ENCODE peak calls at places on chromosomes 1 and 21, in ten cellular contexts. One of them, this sample, is unnamed.

GRCh38 chr1:20174937-20175666 is 10.8 kb upstream of the UBXN10 start:
- DNase-seq in stimulated activated CD4-positive, alpha-beta T cell treated with anti-CD3 and anti-CD28 coated beads, Interleukin-2, amount 100 ng/mL, for 4 hours: no peak
- DNase-seq in cardiac fibroblast: no peak
- DNase-seq in hepatocyte: no peak
- DNase-seq in neural progenitor cell: no peak
- DNase-seq in prostate gland: no peak
- DNase-seq in astrocyte of the spinal cord: no peak
- DNase-seq in colonic mucosa: no peak
- DNase-seq in fibroblast of mammary gland: peak
- DNase-seq in naive thymus-derived CD8-positive, alpha-beta T cell: no peak
- DNase-seq in this sample: no peak

GRCh38 chr1:95023399-95024050 is 49.2 kb downstream of the ALG14 start:
- DNase-seq in stimulated activated CD4-positive, alpha-beta T cell treated with anti-CD3 and anti-CD28 coated beads, Interleukin-2, amount 100 ng/mL, for 4 hours: no peak
- DNase-seq in cardiac fibroblast: peak
- DNase-seq in hepatocyte: no peak
- DNase-seq in neural progenitor cell: no peak
- DNase-seq in prostate gland: no peak
- DNase-seq in astrocyte of the spinal cord: peak
- DNase-seq in colonic mucosa: no peak
- DNase-seq in fibroblast of mammary gland: peak
- DNase-seq in naive thymus-derived CD8-positive, alpha-beta T cell: no peak
- DNase-seq in this sample: no peak

GRCh38 chr21:15495965-15496364 is 233.8 kb upstream of the USP25 start:
- DNase-seq in stimulated activated CD4-positive, alpha-beta T cell treated with anti-CD3 and anti-CD28 coated beads, Interleukin-2, amount 100 ng/mL, for 4 hours: no peak
- DNase-seq in cardiac fibroblast: peak
- DNase-seq in hepatocyte: no peak
- DNase-seq in neural progenitor cell: no peak
- DNase-seq in prostate gland: no peak
- DNase-seq in astrocyte of the spinal cord: peak
- DNase-seq in colonic mucosa: no peak
- DNase-seq in fibroblast of mammary gland: peak
- DNase-seq in naive thymus-derived CD8-positive, alpha-beta T cell: no peak
- DNase-seq in this sample: no peak

GRCh38 chr1:203307690-203308126 is 2.4 kb downstream of the BTG2 start:
- DNase-seq in stimulated activated CD4-positive, alpha-beta T cell treated with anti-CD3 and anti-CD28 coated beads, Interleukin-2, amount 100 ng/mL, for 4 hours: no peak
- DNase-seq in cardiac fibroblast: no peak
- DNase-seq in hepatocyte: no peak
- DNase-seq in neural progenitor cell: peak
- DNase-seq in prostate gland: no peak
- DNase-seq in astrocyte of the spinal cord: no peak
- DNase-seq in colonic mucosa: no peak
- DNase-seq in fibroblast of mammary gland: no peak
- DNase-seq in naive thymus-derived CD8-positive, alpha-beta T cell: no peak
- DNase-seq in this sample: no peak

GRCh38 chr1:64150266-64150665 is 53.2 kb upstream of the UBE2U start:
- DNase-seq in stimulated activated CD4-positive, alpha-beta T cell treated with anti-CD3 and anti-CD28 coated beads, Interleukin-2, amount 100 ng/mL, for 4 hours: no peak
- DNase-seq in cardiac fibroblast: peak
- DNase-seq in hepatocyte: no peak
- DNase-seq in neural progenitor cell: no peak
- DNase-seq in prostate gland: no peak
- DNase-seq in astrocyte of the spinal cord: no peak
- DNase-seq in colonic mucosa: no peak
- DNase-seq in fibroblast of mammary gland: no peak
- DNase-seq in naive thymus-derived CD8-positive, alpha-beta T cell: no peak
- DNase-seq in this sample: no peak

GRCh38 chr1:18637962-18638817 is 7.5 kb downstream of the PAX7 start:
- DNase-seq in stimulated activated CD4-positive, alpha-beta T cell treated with anti-CD3 and anti-CD28 coated beads, Interleukin-2, amount 100 ng/mL, for 4 hours: no peak
- DNase-seq in cardiac fibroblast: no peak
- DNase-seq in hepatocyte: no peak
- DNase-seq in neural progenitor cell: no peak
- DNase-seq in prostate gland: no peak
- DNase-seq in astrocyte of the spinal cord: no peak
- DNase-seq in colonic mucosa: no peak
- DNase-seq in fibroblast of mammary gland: no peak
- DNase-seq in naive thymus-derived CD8-positive, alpha-beta T cell: no peak
- DNase-seq in this sample: no peak

GRCh38 chr1:27521336-27522147 is 31.6 kb upstream of the WASF2 start:
- DNase-seq in stimulated activated CD4-positive, alpha-beta T cell treated with anti-CD3 and anti-CD28 coated beads, Interleukin-2, amount 100 ng/mL, for 4 hours: peak
- DNase-seq in cardiac fibroblast: no peak
- DNase-seq in hepatocyte: no peak
- DNase-seq in neural progenitor cell: no peak
- DNase-seq in prostate gland: no peak
- DNase-seq in astrocyte of the spinal cord: no peak
- DNase-seq in colonic mucosa: no peak
- DNase-seq in fibroblast of mammary gland: no peak
- DNase-seq in naive thymus-derived CD8-positive, alpha-beta T cell: peak
- DNase-seq in this sample: peak

GRCh38 chr1:203186446-203187305 is at the start of gene CHI3L1:
- DNase-seq in stimulated activated CD4-positive, alpha-beta T cell treated with anti-CD3 and anti-CD28 coated beads, Interleukin-2, amount 100 ng/mL, for 4 hours: no peak
- DNase-seq in cardiac fibroblast: peak
- DNase-seq in hepatocyte: no peak
- DNase-seq in neural progenitor cell: no peak
- DNase-seq in prostate gland: peak
- DNase-seq in astrocyte of the spinal cord: no peak
- DNase-seq in colonic mucosa: no peak
- DNase-seq in fibroblast of mammary gland: peak
- DNase-seq in naive thymus-derived CD8-positive, alpha-beta T cell: no peak
- DNase-seq in this sample: no peak

GRCh38 chr1:66575739-66576138 is 41.8 kb downstream of the SGIP1 start:
- DNase-seq in stimulated activated CD4-positive, alpha-beta T cell treated with anti-CD3 and anti-CD28 coated beads, Interleukin-2, amount 100 ng/mL, for 4 hours: no peak
- DNase-seq in cardiac fibroblast: peak
- DNase-seq in hepatocyte: peak
- DNase-seq in neural progenitor cell: no peak
- DNase-seq in prostate gland: no peak
- DNase-seq in astrocyte of the spinal cord: peak
- DNase-seq in colonic mucosa: no peak
- DNase-seq in fibroblast of mammary gland: peak
- DNase-seq in naive thymus-derived CD8-positive, alpha-beta T cell: no peak
- DNase-seq in this sample: no peak

GRCh38 chr1:98368995-98369394 is 292.5 kb upstream of the SNX7 start:
- DNase-seq in stimulated activated CD4-positive, alpha-beta T cell treated with anti-CD3 and anti-CD28 coated beads, Interleukin-2, amount 100 ng/mL, for 4 hours: no peak
- DNase-seq in cardiac fibroblast: no peak
- DNase-seq in hepatocyte: no peak
- DNase-seq in neural progenitor cell: no peak
- DNase-seq in prostate gland: no peak
- DNase-seq in astrocyte of the spinal cord: no peak
- DNase-seq in colonic mucosa: no peak
- DNase-seq in fibroblast of mammary gland: no peak
- DNase-seq in naive thymus-derived CD8-positive, alpha-beta T cell: no peak
- DNase-seq in this sample: no peak

GRCh38 chr1:5239911-5240310 is 585.5 kb downstream of the AJAP1 start:
- DNase-seq in stimulated activated CD4-positive, alpha-beta T cell treated with anti-CD3 and anti-CD28 coated beads, Interleukin-2, amount 100 ng/mL, for 4 hours: no peak
- DNase-seq in cardiac fibroblast: no peak
- DNase-seq in hepatocyte: no peak
- DNase-seq in neural progenitor cell: no peak
- DNase-seq in prostate gland: no peak
- DNase-seq in astrocyte of the spinal cord: no peak
- DNase-seq in colonic mucosa: no peak
- DNase-seq in fibroblast of mammary gland: no peak
- DNase-seq in naive thymus-derived CD8-positive, alpha-beta T cell: no peak
- DNase-seq in this sample: no peak

GRCh38 chr1:21100496-21100895 is 76.2 kb downstream of the EIF4G3 start:
- DNase-seq in stimulated activated CD4-positive, alpha-beta T cell treated with anti-CD3 and anti-CD28 coated beads, Interleukin-2, amount 100 ng/mL, for 4 hours: no peak
- DNase-seq in cardiac fibroblast: peak
- DNase-seq in hepatocyte: no peak
- DNase-seq in neural progenitor cell: no peak
- DNase-seq in prostate gland: no peak
- DNase-seq in astrocyte of the spinal cord: no peak
- DNase-seq in colonic mucosa: no peak
- DNase-seq in fibroblast of mammary gland: peak
- DNase-seq in naive thymus-derived CD8-positive, alpha-beta T cell: no peak
- DNase-seq in this sample: no peak

GRCh38 chr1:174659823-174660222 is 212.1 kb downstream of the GPR52 start:
- DNase-seq in stimulated activated CD4-positive, alpha-beta T cell treated with anti-CD3 and anti-CD28 coated beads, Interleukin-2, amount 100 ng/mL, for 4 hours: no peak
- DNase-seq in cardiac fibroblast: peak
- DNase-seq in hepatocyte: no peak
- DNase-seq in neural progenitor cell: no peak
- DNase-seq in prostate gland: no peak
- DNase-seq in astrocyte of the spinal cord: peak
- DNase-seq in colonic mucosa: no peak
- DNase-seq in fibroblast of mammary gland: peak
- DNase-seq in naive thymus-derived CD8-positive, alpha-beta T cell: no peak
- DNase-seq in this sample: no peak

GRCh38 chr1:36816348-36816747 is 218.0 kb downstream of the GRIK3 start:
- DNase-seq in stimulated activated CD4-positive, alpha-beta T cell treated with anti-CD3 and anti-CD28 coated beads, Interleukin-2, amount 100 ng/mL, for 4 hours: no peak
- DNase-seq in cardiac fibroblast: no peak
- DNase-seq in hepatocyte: no peak
- DNase-seq in neural progenitor cell: no peak
- DNase-seq in prostate gland: no peak
- DNase-seq in astrocyte of the spinal cord: no peak
- DNase-seq in colonic mucosa: no peak
- DNase-seq in fibroblast of mammary gland: no peak
- DNase-seq in naive thymus-derived CD8-positive, alpha-beta T cell: no peak
- DNase-seq in this sample: no peak

GRCh38 chr1:201896951-201897391 is 8.3 kb downstream of the SHISA4 start:
- DNase-seq in stimulated activated CD4-positive, alpha-beta T cell treated with anti-CD3 and anti-CD28 coated beads, Interleukin-2, amount 100 ng/mL, for 4 hours: no peak
- DNase-seq in cardiac fibroblast: peak
- DNase-seq in hepatocyte: no peak
- DNase-seq in neural progenitor cell: no peak
- DNase-seq in prostate gland: no peak
- DNase-seq in astrocyte of the spinal cord: no peak
- DNase-seq in colonic mucosa: no peak
- DNase-seq in fibroblast of mammary gland: peak
- DNase-seq in naive thymus-derived CD8-positive, alpha-beta T cell: no peak
- DNase-seq in this sample: no peak

GRCh38 chr1:34739613-34740012 is 15.2 kb upstream of the GJB5 start:
- DNase-seq in stimulated activated CD4-positive, alpha-beta T cell treated with anti-CD3 and anti-CD28 coated beads, Interleukin-2, amount 100 ng/mL, for 4 hours: no peak
- DNase-seq in cardiac fibroblast: no peak
- DNase-seq in hepatocyte: no peak
- DNase-seq in neural progenitor cell: peak
- DNase-seq in prostate gland: no peak
- DNase-seq in astrocyte of the spinal cord: no peak
- DNase-seq in colonic mucosa: no peak
- DNase-seq in fibroblast of mammary gland: no peak
- DNase-seq in naive thymus-derived CD8-positive, alpha-beta T cell: no peak
- DNase-seq in this sample: peak

GRCh38 chr21:14989359-14989758 is 75.4 kb downstream of the NRIP1 start:
- DNase-seq in stimulated activated CD4-positive, alpha-beta T cell treated with anti-CD3 and anti-CD28 coated beads, Interleukin-2, amount 100 ng/mL, for 4 hours: no peak
- DNase-seq in cardiac fibroblast: peak
- DNase-seq in hepatocyte: no peak
- DNase-seq in neural progenitor cell: no peak
- DNase-seq in prostate gland: no peak
- DNase-seq in astrocyte of the spinal cord: no peak
- DNase-seq in colonic mucosa: no peak
- DNase-seq in fibroblast of mammary gland: peak
- DNase-seq in naive thymus-derived CD8-positive, alpha-beta T cell: no peak
- DNase-seq in this sample: no peak

GRCh38 chr1:48047116-48047515 is 49.9 kb upstream of the TRABD2B start:
- DNase-seq in stimulated activated CD4-positive, alpha-beta T cell treated with anti-CD3 and anti-CD28 coated beads, Interleukin-2, amount 100 ng/mL, for 4 hours: no peak
- DNase-seq in cardiac fibroblast: no peak
- DNase-seq in hepatocyte: no peak
- DNase-seq in neural progenitor cell: no peak
- DNase-seq in prostate gland: no peak
- DNase-seq in astrocyte of the spinal cord: no peak
- DNase-seq in colonic mucosa: no peak
- DNase-seq in fibroblast of mammary gland: no peak
- DNase-seq in naive thymus-derived CD8-positive, alpha-beta T cell: no peak
- DNase-seq in this sample: no peak

GRCh38 chr1:12177999-12178441 is 11.2 kb downstream of the TNFRSF1B start:
- DNase-seq in stimulated activated CD4-positive, alpha-beta T cell treated with anti-CD3 and anti-CD28 coated beads, Interleukin-2, amount 100 ng/mL, for 4 hours: peak
- DNase-seq in cardiac fibroblast: peak
- DNase-seq in hepatocyte: peak
- DNase-seq in neural progenitor cell: no peak
- DNase-seq in prostate gland: no peak
- DNase-seq in astrocyte of the spinal cord: peak
- DNase-seq in colonic mucosa: peak
- DNase-seq in fibroblast of mammary gland: peak
- DNase-seq in naive thymus-derived CD8-positive, alpha-beta T cell: peak
- DNase-seq in this sample: peak

GRCh38 chr1:197049100-197049499 is 18.0 kb downstream of the F13B start:
- DNase-seq in stimulated activated CD4-positive, alpha-beta T cell treated with anti-CD3 and anti-CD28 coated beads, Interleukin-2, amount 100 ng/mL, for 4 hours: no peak
- DNase-seq in cardiac fibroblast: no peak
- DNase-seq in hepatocyte: no peak
- DNase-seq in neural progenitor cell: no peak
- DNase-seq in prostate gland: no peak
- DNase-seq in astrocyte of the spinal cord: no peak
- DNase-seq in colonic mucosa: no peak
- DNase-seq in fibroblast of mammary gland: no peak
- DNase-seq in naive thymus-derived CD8-positive, alpha-beta T cell: no peak
- DNase-seq in this sample: no peak

GRCh38 chr1:106952766-106953165 is 103.7 kb upstream of the PRMT6 start:
- DNase-seq in stimulated activated CD4-positive, alpha-beta T cell treated with anti-CD3 and anti-CD28 coated beads, Interleukin-2, amount 100 ng/mL, for 4 hours: no peak
- DNase-seq in cardiac fibroblast: no peak
- DNase-seq in hepatocyte: no peak
- DNase-seq in neural progenitor cell: no peak
- DNase-seq in prostate gland: no peak
- DNase-seq in astrocyte of the spinal cord: no peak
- DNase-seq in colonic mucosa: no peak
- DNase-seq in fibroblast of mammary gland: peak
- DNase-seq in naive thymus-derived CD8-positive, alpha-beta T cell: no peak
- DNase-seq in this sample: no peak

GRCh38 chr1:173507205-173507846 is 30.2 kb downstream of the PRDX6 start:
- DNase-seq in stimulated activated CD4-positive, alpha-beta T cell treated with anti-CD3 and anti-CD28 coated beads, Interleukin-2, amount 100 ng/mL, for 4 hours: no peak
- DNase-seq in cardiac fibroblast: peak
- DNase-seq in hepatocyte: peak
- DNase-seq in neural progenitor cell: peak
- DNase-seq in prostate gland: no peak
- DNase-seq in astrocyte of the spinal cord: peak
- DNase-seq in colonic mucosa: no peak
- DNase-seq in fibroblast of mammary gland: peak
- DNase-seq in naive thymus-derived CD8-positive, alpha-beta T cell: no peak
- DNase-seq in this sample: no peak

GRCh38 chr1:178031856-178032320 is 62.0 kb upstream of the RASAL2 start:
- DNase-seq in stimulated activated CD4-positive, alpha-beta T cell treated with anti-CD3 and anti-CD28 coated beads, Interleukin-2, amount 100 ng/mL, for 4 hours: no peak
- DNase-seq in cardiac fibroblast: peak
- DNase-seq in hepatocyte: peak
- DNase-seq in neural progenitor cell: peak
- DNase-seq in prostate gland: peak
- DNase-seq in astrocyte of the spinal cord: peak
- DNase-seq in colonic mucosa: peak
- DNase-seq in fibroblast of mammary gland: peak
- DNase-seq in naive thymus-derived CD8-positive, alpha-beta T cell: no peak
- DNase-seq in this sample: peak

GRCh38 chr1:199041173-199041914 is 402.5 kb downstream of the PTPRC start:
- DNase-seq in stimulated activated CD4-positive, alpha-beta T cell treated with anti-CD3 and anti-CD28 coated beads, Interleukin-2, amount 100 ng/mL, for 4 hours: no peak
- DNase-seq in cardiac fibroblast: peak
- DNase-seq in hepatocyte: no peak
- DNase-seq in neural progenitor cell: no peak
- DNase-seq in prostate gland: no peak
- DNase-seq in astrocyte of the spinal cord: peak
- DNase-seq in colonic mucosa: no peak
- DNase-seq in fibroblast of mammary gland: no peak
- DNase-seq in naive thymus-derived CD8-positive, alpha-beta T cell: peak
- DNase-seq in this sample: no peak

GRCh38 chr1:207818971-207819451 is 67.2 kb downstream of the CD46 start:
- DNase-seq in stimulated activated CD4-positive, alpha-beta T cell treated with anti-CD3 and anti-CD28 coated beads, Interleukin-2, amount 100 ng/mL, for 4 hours: no peak
- DNase-seq in cardiac fibroblast: peak
- DNase-seq in hepatocyte: peak
- DNase-seq in neural progenitor cell: no peak
- DNase-seq in prostate gland: no peak
- DNase-seq in astrocyte of the spinal cord: peak
- DNase-seq in colonic mucosa: no peak
- DNase-seq in fibroblast of mammary gland: peak
- DNase-seq in naive thymus-derived CD8-positive, alpha-beta T cell: no peak
- DNase-seq in this sample: no peak

GRCh38 chr1:165408518-165408917 is 36.4 kb downstream of the RXRG start:
- DNase-seq in stimulated activated CD4-positive, alpha-beta T cell treated with anti-CD3 and anti-CD28 coated beads, Interleukin-2, amount 100 ng/mL, for 4 hours: no peak
- DNase-seq in cardiac fibroblast: peak
- DNase-seq in hepatocyte: peak
- DNase-seq in neural progenitor cell: peak
- DNase-seq in prostate gland: no peak
- DNase-seq in astrocyte of the spinal cord: no peak
- DNase-seq in colonic mucosa: no peak
- DNase-seq in fibroblast of mammary gland: peak
- DNase-seq in naive thymus-derived CD8-positive, alpha-beta T cell: no peak
- DNase-seq in this sample: peak

GRCh38 chr1:99268021-99268420 is 3.7 kb downstream of the PLPPR4 start:
- DNase-seq in stimulated activated CD4-positive, alpha-beta T cell treated with anti-CD3 and anti-CD28 coated beads, Interleukin-2, amount 100 ng/mL, for 4 hours: no peak
- DNase-seq in cardiac fibroblast: no peak
- DNase-seq in hepatocyte: no peak
- DNase-seq in neural progenitor cell: no peak
- DNase-seq in prostate gland: no peak
- DNase-seq in astrocyte of the spinal cord: no peak
- DNase-seq in colonic mucosa: no peak
- DNase-seq in fibroblast of mammary gland: peak
- DNase-seq in naive thymus-derived CD8-positive, alpha-beta T cell: no peak
- DNase-seq in this sample: no peak

GRCh38 chr1:212700892-212701819 is 1.5 kb upstream of the BATF3 start:
- DNase-seq in stimulated activated CD4-positive, alpha-beta T cell treated with anti-CD3 and anti-CD28 coated beads, Interleukin-2, amount 100 ng/mL, for 4 hours: peak
- DNase-seq in cardiac fibroblast: peak
- DNase-seq in hepatocyte: peak
- DNase-seq in neural progenitor cell: peak
- DNase-seq in prostate gland: peak
- DNase-seq in astrocyte of the spinal cord: peak
- DNase-seq in colonic mucosa: peak
- DNase-seq in fibroblast of mammary gland: peak
- DNase-seq in naive thymus-derived CD8-positive, alpha-beta T cell: no peak
- DNase-seq in this sample: peak